ENCODE peak calls at places on chromosomes 7 and 10, in seven cellular contexts. E, P, O, D, C, T and M are unnamed samples.

GRCh38 chr7:141649865-141650499 is 52.0 kb downstream of the DENND11 start:
- DNase-seq in E (peak), P (peak), O (no peak), D (peak), C (peak), T (no peak), M (no peak)

GRCh38 chr7:151137076-151137611 is 30.4 kb downstream of the GBX1 start:
- DNase-seq in E (no peak), P (no peak), O (no peak), D (peak), C (peak), T (no peak), M (no peak)

GRCh38 chr7:33392143-33392542 is 262.8 kb downstream of the BBS9 start:
- DNase-seq in E (no peak), P (no peak), O (no peak), D (no peak), C (no peak), T (no peak), M (no peak)

GRCh38 chr7:150368884-150369739 is 490 bp downstream of the REPIN1 start:
- DNase-seq in E (peak), P (peak), O (peak), D (peak), C (peak), T (peak), M (no peak)

GRCh38 chr7:96612034-96612433 is 97.6 kb downstream of the SEM1 start:
- DNase-seq in E (no peak), P (no peak), O (no peak), D (no peak), C (no peak), T (no peak), M (no peak)

GRCh38 chr7:74063223-74063641 is 20.4 kb upstream of the LIMK1 start:
- DNase-seq in E (no peak), P (no peak), O (no peak), D (no peak), C (peak), T (no peak), M (no peak)

GRCh38 chr7:132072873-132073272 is 503.4 kb downstream of the PLXNA4 start:
- DNase-seq in E (no peak), P (no peak), O (no peak), D (no peak), C (no peak), T (no peak), M (no peak)

GRCh38 chr7:112449353-112449752 is 907 bp upstream of the IFRD1 start:
- DNase-seq in E (peak), P (no peak), O (no peak), D (no peak), C (no peak), T (peak), M (peak)

GRCh38 chr10:88288621-88289059 is 294.5 kb downstream of the RNLS start:
- DNase-seq in E (no peak), P (no peak), O (no peak), D (no peak), C (no peak), T (no peak), M (no peak)

GRCh38 chr10:17349717-17350116 is 104.7 kb downstream of the ST8SIA6 start:
- DNase-seq in E (no peak), P (no peak), O (no peak), D (no peak), C (no peak), T (no peak), M (no peak)

GRCh38 chr7:128591705-128592104 is 80.4 kb upstream of the GARIN1A start:
- DNase-seq in E (no peak), P (no peak), O (no peak), D (no peak), C (no peak), T (no peak), M (no peak)

GRCh38 chr10:125011171-125011925 is 69.4 kb downstream of the ZRANB1 start:
- DNase-seq in E (no peak), P (no peak), O (no peak), D (no peak), C (peak), T (no peak), M (no peak)

GRCh38 chr7:124130-124949 is 68.0 kb upstream of the FAM20C start:
- DNase-seq in E (no peak), P (peak), O (no peak), D (no peak), C (no peak), T (no peak), M (no peak)

GRCh38 chr7:43076189-43076605 is 36.2 kb upstream of the HECW1 start:
- DNase-seq in E (no peak), P (no peak), O (no peak), D (no peak), C (no peak), T (no peak), M (no peak)

GRCh38 chr10:7767209-7767608 is 20.6 kb downstream of the KIN start:
- DNase-seq in E (no peak), P (no peak), O (no peak), D (no peak), C (no peak), T (no peak), M (no peak)

GRCh38 chr7:16027396-16027795 is 340.9 kb upstream of the MEOX2 start:
- DNase-seq in E (no peak), P (no peak), O (no peak), D (no peak), C (no peak), T (no peak), M (no peak)

GRCh38 chr7:16025696-16026095 is 339.2 kb upstream of the MEOX2 start:
- DNase-seq in E (no peak), P (no peak), O (no peak), D (no peak), C (no peak), T (no peak), M (no peak)

GRCh38 chr7:16028651-16029050 is 342.2 kb upstream of the MEOX2 start:
- DNase-seq in E (no peak), P (no peak), O (no peak), D (no peak), C (no peak), T (no peak), M (no peak)

GRCh38 chr7:16026253-16027020 is 340.0 kb upstream of the MEOX2 start:
- DNase-seq in E (no peak), P (no peak), O (no peak), D (no peak), C (no peak), T (no peak), M (no peak)

DNA sequence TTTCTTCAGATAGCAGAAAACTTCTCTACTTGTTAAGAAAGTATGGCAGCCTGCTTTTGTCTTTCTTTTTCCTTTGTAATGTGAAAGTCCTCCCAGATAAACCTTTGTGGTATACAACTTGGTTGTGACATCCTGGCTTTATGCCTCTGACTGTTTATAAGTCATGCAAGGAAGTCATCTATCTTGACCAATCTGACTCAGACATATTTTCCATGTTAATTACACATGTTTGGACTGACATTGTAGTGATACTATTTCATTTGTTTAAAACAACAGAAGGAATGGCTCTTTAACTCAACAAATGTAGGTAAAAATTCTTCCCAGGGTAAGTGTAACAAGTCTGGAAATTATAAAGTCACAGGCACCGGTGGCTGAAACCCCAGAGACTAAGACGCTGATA is 341.6 kb upstream of the MEOX2 start:
- DNase-seq in E (no peak), P (no peak), O (no peak), D (no peak), C (no peak), T (no peak), M (no peak)
- H3K27ac ChIP-seq in E (no peak), P (no peak), O (no peak), D (peak), C (peak), T (no peak), M (no peak)

DNA sequence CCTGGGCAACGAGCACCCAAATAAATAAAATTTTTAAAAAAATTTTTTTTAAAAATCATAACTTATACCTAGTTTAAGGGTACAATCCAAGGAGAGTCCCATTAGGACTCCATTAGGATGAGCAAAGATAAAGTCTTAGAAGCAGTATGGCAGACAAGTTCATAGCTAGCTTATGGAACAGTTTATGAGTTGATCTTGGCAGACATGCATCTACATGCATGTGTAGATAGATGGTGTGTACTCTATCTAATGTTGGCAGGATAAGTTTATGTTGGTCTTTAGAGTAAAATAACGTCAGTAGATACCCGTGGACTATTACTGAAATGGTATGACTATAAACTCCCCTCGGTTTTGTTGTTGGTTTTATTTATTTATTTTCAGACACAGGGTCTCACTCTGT is 40.2 kb downstream of the NSUN6 start:
- DNase-seq in E (no peak), P (no peak), O (no peak), D (no peak), C (no peak), T (no peak), M (no peak)
- H3K27ac ChIP-seq in E (peak), P (no peak), O (no peak), D (peak), C (no peak), T (no peak), M (no peak)

DNA sequence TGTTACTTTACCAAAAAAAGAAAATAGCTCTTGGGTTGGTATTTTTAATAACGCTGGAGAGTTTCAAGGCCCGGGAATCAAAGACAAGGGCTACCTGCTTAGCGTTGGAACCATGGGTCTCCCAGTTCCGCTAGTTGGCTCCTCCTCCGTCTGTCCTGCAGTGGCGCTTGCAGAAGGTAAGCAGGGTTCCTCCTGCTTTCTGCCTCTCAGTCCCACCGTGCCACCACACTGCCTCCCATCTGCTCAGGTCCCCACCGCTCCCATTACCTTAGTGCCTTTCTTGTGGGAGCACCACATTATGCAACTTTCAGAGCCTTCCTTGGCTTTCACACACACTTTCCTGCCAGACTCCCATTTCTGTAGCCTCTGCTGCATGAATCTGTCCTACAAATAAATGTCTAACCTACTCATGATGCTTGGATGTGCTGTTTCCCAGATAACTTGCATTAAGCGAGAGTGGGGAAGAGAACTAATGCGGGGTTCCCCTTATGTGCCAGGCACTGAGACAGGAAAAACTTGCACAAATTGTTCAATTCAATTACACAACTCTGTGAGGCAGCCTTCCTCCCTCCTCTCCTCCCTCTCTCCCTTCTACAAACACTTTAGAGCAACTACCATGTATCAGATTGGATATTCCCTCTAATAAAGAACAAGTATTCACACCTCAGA is 124.5 kb downstream of the AOAH start:
- DNase-seq in E (no peak), P (no peak), O (no peak), D (no peak), C (no peak), T (no peak), M (no peak)
- H3K27ac ChIP-seq in E (no peak), P (no peak), O (no peak), D (no peak), C (no peak), T (no peak), M (no peak)

DNA sequence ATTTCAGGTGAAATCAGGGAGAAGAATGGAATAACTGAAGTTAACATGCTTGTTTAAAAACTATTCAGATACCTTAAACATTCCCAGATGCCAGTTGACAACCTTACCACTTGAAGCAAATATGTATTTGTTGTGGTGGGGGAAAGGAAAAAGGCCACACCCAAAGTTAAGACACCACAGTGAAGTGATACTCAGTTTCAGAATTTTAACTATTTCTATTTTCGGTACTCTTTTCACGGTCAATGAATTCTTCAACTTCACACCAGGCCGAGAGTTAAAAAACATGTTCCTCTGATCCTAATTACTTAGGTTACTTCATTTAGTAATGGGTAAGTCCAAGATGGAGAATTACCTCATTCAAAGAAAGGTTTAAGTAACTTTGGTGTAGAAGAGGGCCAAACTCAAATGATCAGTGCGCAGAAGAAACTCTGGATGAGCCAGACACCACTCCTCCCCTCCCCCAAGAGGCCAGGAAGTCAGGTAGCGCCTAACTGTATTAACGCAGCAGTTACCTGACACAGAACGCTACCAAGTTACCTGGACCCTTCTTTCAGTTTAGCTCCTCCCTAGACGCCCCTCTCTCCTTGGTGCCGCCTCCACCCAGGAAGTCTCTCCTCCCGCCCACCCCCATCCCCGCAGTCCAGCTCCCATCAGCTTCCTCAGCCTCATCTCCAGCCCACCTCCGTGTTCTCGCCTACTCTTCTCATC is 693 bp downstream of the MTPN start:
- DNase-seq in E (peak), P (peak), O (peak), D (no peak), C (no peak), T (peak), M (peak)
- H3K27ac ChIP-seq in E (peak), P (peak), O (peak), D (peak), C (peak), T (peak), M (peak)

GRCh38 chr10:74018241-74018640 is 20.3 kb downstream of the VCL start:
- DNase-seq in E (no peak), P (no peak), O (no peak), D (no peak), C (no peak), T (no peak), M (no peak)
- H3K27ac ChIP-seq in E (no peak), P (peak), O (no peak), D (peak), C (no peak), T (no peak), M (no peak)

DNA sequence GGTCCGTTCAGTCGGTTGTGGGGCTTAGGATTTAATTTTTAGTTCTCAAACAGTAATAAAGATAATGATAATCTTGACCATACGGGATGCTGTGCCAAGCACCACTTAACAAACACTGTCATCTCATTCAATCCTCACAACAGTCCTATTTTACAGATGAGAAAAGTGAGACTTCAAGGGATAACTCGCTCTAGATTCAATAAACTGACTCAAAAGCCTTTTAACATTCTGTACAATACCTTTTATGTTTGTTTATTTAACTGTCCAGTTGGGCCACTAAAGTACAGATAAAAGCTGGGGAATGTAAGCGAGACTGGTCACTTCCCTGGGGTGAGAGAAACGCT is 437 bp upstream of the CFAP69 start:
- DNase-seq in E (no peak), P (no peak), O (no peak), D (no peak), C (no peak), T (no peak), M (no peak)
- H3K27ac ChIP-seq in E (peak), P (no peak), O (no peak), D (no peak), C (no peak), T (no peak), M (no peak)